ENCODE peak calls at places on chromosomes 16 and 17, in six cellular contexts. Q is endodermal cell, V is keratinocyte, C is mammary epithelial cell, X is fibroblast of lung, W is mesenchymal stem cell. J is an unnamed sample.

GRCh38 chr16:684961-685696 is 995 bp upstream of the JMJD8 start:
- DNase-seq in V (no peak), Q (no peak), W (no peak), X (no peak), C (no peak), J (no peak)

GRCh38 chr17:51263001-51263400 is 2.7 kb downstream of the UTP18 start:
- DNase-seq in X (peak), Q (no peak), W (peak), V (no peak), C (peak), J (peak)

GRCh38 chr16:53135329-53135728 is 80.5 kb downstream of the CHD9 start:
- DNase-seq in Q (no peak), V (no peak), W (no peak), X (no peak), C (no peak), J (no peak)

GRCh38 chr16:82280867-82281266 is 110.8 kb upstream of the MPHOSPH6 start:
- DNase-seq in V (no peak), C (no peak), W (no peak), Q (no peak), X (no peak), J (no peak)

GRCh38 chr17:31820691-31821435 is 38.2 kb downstream of the COPRS start:
- DNase-seq in Q (no peak), V (no peak), W (no peak), X (peak), C (no peak), J (no peak)

GRCh38 chr17:82754297-82755208 is 2.7 kb downstream of the TBCD start:
- DNase-seq in V (peak), Q (peak), C (peak), X (peak), W (no peak), J (no peak)

GRCh38 chr17:1422907-1423306 is 22.9 kb upstream of the YWHAE start:
- DNase-seq in W (peak), V (peak), X (peak), C (peak), Q (no peak), J (peak)

GRCh38 chr17:82788206-82789001 is 36.5 kb downstream of the TBCD start:
- DNase-seq in X (no peak), Q (no peak), W (no peak), V (no peak), C (no peak), J (no peak)

GRCh38 chr16:27461483-27462171 is 59.7 kb downstream of the IL21R start:
- DNase-seq in V (no peak), C (no peak), X (peak), W (no peak), Q (no peak), J (no peak)

GRCh38 chr16:89193021-89193575 is 7.2 kb downstream of the SLC22A31 start:
- DNase-seq in C (no peak), W (peak), V (peak), X (peak), Q (peak), J (no peak)

GRCh38 chr17:72934927-72935326 is 157.6 kb downstream of the SLC39A11 start:
- DNase-seq in V (no peak), C (no peak), X (no peak), W (no peak), Q (no peak), J (no peak)

GRCh38 chr17:46791531-46791930 is 27.0 kb downstream of the WNT3 start:
- DNase-seq in Q (no peak), V (no peak), X (no peak), C (no peak), W (no peak), J (no peak)

GRCh38 chr17:3639981-3640596 is 3.5 kb downstream of the CTNS start:
- DNase-seq in V (no peak), Q (no peak), X (peak), W (no peak), C (no peak), J (peak)

GRCh38 chr17:79159471-79159870 is 84.8 kb downstream of the ENGASE start:
- DNase-seq in X (no peak), C (no peak), Q (no peak), V (no peak), W (no peak), J (no peak)

GRCh38 chr17:30599424-30600061 is 122.3 kb downstream of the GOSR1 start:
- DNase-seq in Q (no peak), V (no peak), W (no peak), C (no peak), X (no peak), J (no peak)

GRCh38 chr16:70395345-70395901 is 43.5 kb downstream of the ST3GAL2 start:
- DNase-seq in W (peak), C (peak), V (no peak), X (peak), Q (peak), J (peak)

GRCh38 chr16:50309527-50310307 is 43.4 kb downstream of the ADCY7 start:
- DNase-seq in Q (peak), V (no peak), X (no peak), C (no peak), W (no peak), J (no peak)

GRCh38 chr17:63841350-63842172 is 924 bp downstream of the SMARCD2 start:
- DNase-seq in W (peak), C (peak), V (no peak), X (peak), Q (peak), J (peak)

GRCh38 chr17:74190807-74191206 is 12.7 kb upstream of the RPL38 start:
- DNase-seq in C (no peak), Q (peak), X (peak), W (peak), V (no peak), J (peak)

GRCh38 chr17:15440347-15440746 is 27.1 kb downstream of the CDRT4 start:
- DNase-seq in X (no peak), Q (no peak), C (no peak), V (no peak), W (no peak), J (no peak)

GRCh38 chr17:5545051-5545987 is 39.0 kb downstream of the NLRP1 start:
- DNase-seq in Q (no peak), W (peak), X (peak), C (peak), V (no peak), J (no peak)

GRCh38 chr17:74729368-74729767 is 7.7 kb upstream of the RAB37 start:
- DNase-seq in Q (no peak), C (no peak), X (no peak), W (no peak), V (no peak), J (no peak)

GRCh38 chr16:50719401-50720337 is 22.2 kb upstream of the CYLD start:
- DNase-seq in W (no peak), Q (peak), C (peak), V (no peak), X (no peak), J (no peak)

GRCh38 chr17:56640116-56640515 is 46.6 kb downstream of the NOG start:
- DNase-seq in C (no peak), V (no peak), Q (peak), W (no peak), X (no peak), J (no peak)

GRCh38 chr16:35629001-35629400 is 2169.6 kb downstream of the TP53TG3F start:
- DNase-seq in Q (no peak), W (no peak), C (no peak), X (no peak), V (no peak), J (no peak)

GRCh38 chr16:69217433-69217832 is 30.5 kb downstream of the SNTB2 start:
- DNase-seq in V (no peak), X (peak), C (peak), W (peak), Q (no peak), J (peak)

GRCh38 chr17:55168970-55169687 is 95.6 kb upstream of the HLF start:
- DNase-seq in X (no peak), W (no peak), V (no peak), Q (no peak), C (no peak), J (no peak)

GRCh38 chr17:44417553-44417952 is 28.1 kb upstream of the ITGA2B start:
- DNase-seq in V (peak), X (peak), Q (no peak), C (peak), W (peak), J (peak)

GRCh38 chr16:2299121-2299914 is 31.4 kb upstream of the RNPS1 start:
- DNase-seq in W (no peak), Q (no peak), X (no peak), C (no peak), V (no peak), J (no peak)

GRCh38 chr16:67668495-67669157 is 2.0 kb downstream of the C16orf86 start:
- DNase-seq in X (no peak), C (no peak), Q (no peak), V (no peak), W (no peak), J (no peak)

GRCh38 chr17:7114241-7114874 is at the start of gene ASGR2:
- DNase-seq in C (no peak), V (no peak), Q (no peak), X (no peak), W (no peak), J (no peak)
- H3K9ac ChIP-seq in C (no peak), V (no peak), Q (no peak), X (no peak), W (no peak), J (no peak)

DNA sequence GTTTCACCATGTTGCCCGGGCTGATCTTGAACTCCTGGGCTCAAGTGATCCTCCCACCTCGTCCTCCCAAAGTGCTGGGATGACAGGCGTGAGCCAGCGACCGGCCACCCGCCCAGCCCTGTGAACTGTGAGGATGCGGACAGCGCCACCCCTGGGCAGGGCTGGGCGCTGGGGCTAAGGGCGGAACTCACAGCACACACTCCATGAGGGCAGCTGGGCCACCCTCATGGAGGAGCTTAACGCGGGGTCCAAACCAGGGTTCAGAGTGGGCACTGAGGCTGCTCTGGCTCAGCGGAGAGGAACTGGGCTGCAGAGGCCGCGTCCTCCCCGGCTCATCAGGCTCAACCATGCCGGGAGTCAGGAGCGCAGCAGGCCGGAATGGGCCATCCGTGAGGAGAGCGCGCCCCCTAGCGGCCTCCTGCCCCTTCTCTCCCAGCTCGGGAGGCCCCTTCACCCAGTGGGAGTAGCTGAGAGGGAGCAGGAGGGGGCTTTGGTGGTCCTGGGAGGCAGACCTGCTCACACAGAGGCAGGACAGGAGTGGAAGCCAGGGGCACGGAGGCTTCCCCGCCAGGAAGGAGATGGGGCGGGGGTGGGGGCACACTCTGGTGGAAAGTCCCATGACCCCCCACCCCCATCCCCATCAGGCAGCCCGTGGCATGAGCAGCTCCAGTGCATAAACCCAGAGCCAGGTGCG is 13.8 kb downstream of the CORO7 start:
- DNase-seq in W (peak), X (peak), C (peak), Q (peak), V (no peak), J (peak)
- H3K9ac ChIP-seq in W (peak), X (no peak), C (no peak), Q (no peak), V (no peak), J (peak)

GRCh38 chr17:20072692-20072992 is 63.5 kb downstream of the SPECC1 start:
- DNase-seq in V (no peak), C (no peak), W (no peak), X (no peak), Q (no peak), J (no peak)
- H3K9ac ChIP-seq in V (no peak), C (no peak), W (no peak), X (no peak), Q (no peak), J (no peak)

DNA sequence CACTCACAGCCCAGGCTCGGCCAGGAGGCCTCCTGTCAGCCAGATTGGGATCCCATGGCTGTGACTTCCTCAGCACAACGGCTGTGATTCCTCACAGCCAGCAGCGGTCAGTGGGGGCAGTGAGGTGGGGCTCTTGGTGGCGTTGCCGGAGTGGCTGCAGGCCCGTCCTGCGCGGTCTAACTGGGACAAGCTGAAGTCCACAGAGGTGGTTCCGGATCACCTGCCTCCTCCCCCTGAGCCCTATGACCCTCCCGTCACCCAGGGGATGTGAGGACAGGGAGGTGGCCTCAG is 34.4 kb upstream of the MLKL start:
- DNase-seq in Q (peak), W (no peak), V (no peak), X (no peak), C (no peak), J (no peak)
- H3K9ac ChIP-seq in Q (no peak), W (no peak), V (no peak), X (no peak), C (no peak), J (no peak)

GRCh38 chr17:41397003-41397665 is at the start of gene KRT31:
- DNase-seq in Q (peak), X (no peak), C (no peak), V (no peak), W (no peak), J (no peak)
- H3K9ac ChIP-seq in Q (no peak), X (no peak), C (no peak), V (peak), W (no peak), J (no peak)